ENCODE peak calls at places on chromosomes 3 and 15, in eight cellular contexts. One of them, this sample, is unnamed.

GRCh38 chr3:16494094-16494493 is 19.4 kb downstream of the RFTN1 start:
- DNase-seq in astrocyte: no peak
- DNase-seq in Karpas-422: no peak
- DNase-seq in sigmoid colon: no peak
- DNase-seq in CD8-positive, alpha-beta memory T cell: no peak
- DNase-seq in AG04450: no peak
- DNase-seq in heart right ventricle: no peak
- DNase-seq in GM23248: no peak
- DNase-seq in this sample: no peak

GRCh38 chr15:67762610-67763368 is 62.5 kb upstream of the SKOR1 start:
- DNase-seq in Karpas-422: no peak
- DNase-seq in sigmoid colon: no peak
- DNase-seq in AG04450: no peak
- DNase-seq in astrocyte: no peak
- DNase-seq in CD8-positive, alpha-beta memory T cell: no peak
- DNase-seq in heart right ventricle: no peak
- DNase-seq in GM23248: peak; percentile 76
- DNase-seq in this sample: no peak

GRCh38 chr3:49530231-49530630 is 24.0 kb upstream of the BSN start:
- DNase-seq in Karpas-422: no peak
- DNase-seq in CD8-positive, alpha-beta memory T cell: no peak
- DNase-seq in astrocyte: no peak
- DNase-seq in GM23248: no peak
- DNase-seq in AG04450: no peak
- DNase-seq in heart right ventricle: no peak
- DNase-seq in sigmoid colon: no peak
- DNase-seq in this sample: no peak

GRCh38 chr3:45499529-45499928 is 95.0 kb upstream of the LIMD1 start:
- DNase-seq in heart right ventricle: no peak
- DNase-seq in astrocyte: peak; percentile 34
- DNase-seq in CD8-positive, alpha-beta memory T cell: no peak
- DNase-seq in sigmoid colon: no peak
- DNase-seq in GM23248: peak; percentile 64
- DNase-seq in Karpas-422: peak; percentile 77
- DNase-seq in AG04450: no peak
- DNase-seq in this sample: no peak

GRCh38 chr3:32901005-32901932 is 50.2 kb upstream of the CCR4 start:
- DNase-seq in Karpas-422: no peak
- DNase-seq in AG04450: no peak
- DNase-seq in heart right ventricle: no peak
- DNase-seq in CD8-positive, alpha-beta memory T cell: no peak
- DNase-seq in GM23248: peak; percentile 31
- DNase-seq in sigmoid colon: no peak
- DNase-seq in astrocyte: no peak
- DNase-seq in this sample: no peak

GRCh38 chr3:72652395-72652794 is 195.8 kb downstream of the SHQ1 start:
- DNase-seq in astrocyte: no peak
- DNase-seq in heart right ventricle: no peak
- DNase-seq in sigmoid colon: no peak
- DNase-seq in AG04450: no peak
- DNase-seq in Karpas-422: no peak
- DNase-seq in CD8-positive, alpha-beta memory T cell: no peak
- DNase-seq in GM23248: no peak
- DNase-seq in this sample: no peak

GRCh38 chr3:105611304-105612192 is 244.8 kb downstream of the ALCAM start:
- DNase-seq in heart right ventricle: no peak
- DNase-seq in Karpas-422: no peak
- DNase-seq in sigmoid colon: no peak
- DNase-seq in astrocyte: no peak
- DNase-seq in AG04450: no peak
- DNase-seq in GM23248: no peak
- DNase-seq in CD8-positive, alpha-beta memory T cell: no peak
- DNase-seq in this sample: no peak

GRCh38 chr3:178078933-178079332 is 457.3 kb upstream of the KCNMB2 start:
- DNase-seq in AG04450: no peak
- DNase-seq in astrocyte: peak; percentile 86
- DNase-seq in Karpas-422: no peak
- DNase-seq in GM23248: peak; percentile 42
- DNase-seq in CD8-positive, alpha-beta memory T cell: no peak
- DNase-seq in heart right ventricle: no peak
- DNase-seq in sigmoid colon: no peak
- DNase-seq in this sample: no peak

GRCh38 chr15:76996526-76997401 is 1.8 kb downstream of the PSTPIP1 start:
- DNase-seq in astrocyte: peak; percentile 11
- DNase-seq in Karpas-422: no peak
- DNase-seq in heart right ventricle: peak; percentile 46
- DNase-seq in CD8-positive, alpha-beta memory T cell: peak; percentile 45
- DNase-seq in sigmoid colon: peak; percentile 65
- DNase-seq in GM23248: peak; percentile 77
- DNase-seq in AG04450: no peak
- DNase-seq in this sample: peak; percentile 71

DNA sequence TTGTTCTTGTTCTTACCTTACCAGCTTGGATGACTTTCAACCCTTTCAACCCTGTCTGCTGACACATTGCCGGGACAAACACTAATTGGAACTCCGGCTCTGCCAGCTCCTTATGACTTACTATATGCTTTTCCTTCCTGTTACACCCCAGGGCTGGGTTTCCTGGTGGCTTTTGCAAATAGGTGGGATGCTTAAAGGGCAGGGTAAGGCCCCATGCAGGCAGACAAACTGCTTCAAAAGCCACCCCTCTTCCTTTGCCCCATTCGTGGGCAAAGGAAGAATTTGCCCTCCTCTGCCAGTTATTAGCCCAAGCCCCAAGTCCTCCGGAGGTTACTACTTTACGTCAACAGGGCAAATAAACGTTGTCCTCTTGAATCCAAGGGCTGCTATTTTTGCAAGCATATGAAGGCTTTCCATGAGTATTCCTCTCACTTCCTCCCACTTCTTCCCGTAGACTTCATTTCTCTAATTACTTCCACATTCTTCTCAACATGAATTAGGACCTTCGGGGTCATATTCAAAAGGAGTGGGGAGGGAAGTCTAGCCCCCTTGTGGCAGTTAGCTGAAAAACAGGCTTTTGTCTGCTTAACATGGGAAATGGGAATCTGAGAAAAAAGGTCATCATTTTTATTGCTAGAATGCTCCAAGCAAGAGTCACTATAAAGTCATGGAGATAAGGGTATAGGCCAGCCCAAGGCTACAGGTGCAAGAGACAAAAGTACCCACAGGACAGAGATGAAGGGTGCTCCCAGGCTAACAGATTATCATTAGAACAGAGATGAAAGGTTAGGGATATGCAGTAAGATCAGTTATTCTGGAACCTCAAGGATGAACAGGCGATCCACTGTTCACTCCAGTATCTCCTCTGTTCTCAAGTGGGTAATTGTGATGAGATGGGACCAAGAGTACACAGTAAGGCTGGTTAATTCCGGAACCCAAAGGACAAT is 56.3 kb upstream of the FSTL1 start:
- DNase-seq in heart right ventricle: no peak
- DNase-seq in sigmoid colon: peak; percentile 68
- DNase-seq in AG04450: no peak
- DNase-seq in Karpas-422: peak; percentile 78
- DNase-seq in GM23248: peak; percentile 77
- DNase-seq in astrocyte: peak; percentile 36
- DNase-seq in CD8-positive, alpha-beta memory T cell: no peak
- DNase-seq in this sample: no peak
- H3K27ac ChIP-seq in heart right ventricle: peak overlapping the region; percentile 19
- H3K27ac ChIP-seq in sigmoid colon: no peak overlapping the region
- H3K27ac ChIP-seq in AG04450: no peak overlapping the region
- H3K27ac ChIP-seq in Karpas-422: no peak overlapping the region
- H3K27ac ChIP-seq in GM23248: peak overlapping the region; percentile 34
- H3K27ac ChIP-seq in astrocyte: no peak overlapping the region
- H3K27ac ChIP-seq in CD8-positive, alpha-beta memory T cell: no peak overlapping the region
- H3K27ac ChIP-seq in this sample: no peak overlapping the region

GRCh38 chr3:134430950-134431445 is 54.8 kb downstream of the ANAPC13 start:
- DNase-seq in Karpas-422: no peak
- DNase-seq in sigmoid colon: no peak
- DNase-seq in heart right ventricle: no peak
- DNase-seq in astrocyte: peak; percentile 55
- DNase-seq in GM23248: peak; percentile 39
- DNase-seq in AG04450: no peak
- DNase-seq in CD8-positive, alpha-beta memory T cell: no peak
- DNase-seq in this sample: no peak
- H3K4me3 ChIP-seq in Karpas-422: no peak overlapping the region
- H3K4me3 ChIP-seq in sigmoid colon: no peak overlapping the region
- H3K4me3 ChIP-seq in heart right ventricle: no peak overlapping the region
- H3K4me3 ChIP-seq in astrocyte: no peak overlapping the region
- H3K4me3 ChIP-seq in GM23248: no peak overlapping the region
- H3K4me3 ChIP-seq in AG04450: no peak overlapping the region
- H3K4me3 ChIP-seq in CD8-positive, alpha-beta memory T cell: no peak overlapping the region
- H3K4me3 ChIP-seq in this sample: no peak overlapping the region

GRCh38 chr3:100526613-100527346 is 34.4 kb downstream of the TMEM45A start:
- DNase-seq in CD8-positive, alpha-beta memory T cell: no peak
- DNase-seq in Karpas-422: no peak
- DNase-seq in heart right ventricle: no peak
- DNase-seq in AG04450: no peak
- DNase-seq in GM23248: no peak
- DNase-seq in astrocyte: no peak
- DNase-seq in sigmoid colon: no peak
- DNase-seq in this sample: no peak

GRCh38 chr3:100527347-100527735 is 34.9 kb downstream of the TMEM45A start:
- DNase-seq in heart right ventricle: no peak
- DNase-seq in CD8-positive, alpha-beta memory T cell: no peak
- DNase-seq in sigmoid colon: no peak
- DNase-seq in Karpas-422: no peak
- DNase-seq in astrocyte: no peak
- DNase-seq in GM23248: peak; percentile 19
- DNase-seq in AG04450: no peak
- DNase-seq in this sample: no peak

GRCh38 chr3:100522125-100522524 is 29.7 kb downstream of the TMEM45A start:
- DNase-seq in astrocyte: no peak
- DNase-seq in AG04450: no peak
- DNase-seq in CD8-positive, alpha-beta memory T cell: no peak
- DNase-seq in heart right ventricle: no peak
- DNase-seq in sigmoid colon: no peak
- DNase-seq in GM23248: no peak
- DNase-seq in Karpas-422: no peak
- DNase-seq in this sample: no peak

GRCh38 chr3:100523050-100523760 is 30.8 kb downstream of the TMEM45A start:
- DNase-seq in astrocyte: no peak
- DNase-seq in AG04450: no peak
- DNase-seq in sigmoid colon: no peak
- DNase-seq in heart right ventricle: no peak
- DNase-seq in GM23248: no peak
- DNase-seq in Karpas-422: no peak
- DNase-seq in CD8-positive, alpha-beta memory T cell: no peak
- DNase-seq in this sample: no peak

DNA sequence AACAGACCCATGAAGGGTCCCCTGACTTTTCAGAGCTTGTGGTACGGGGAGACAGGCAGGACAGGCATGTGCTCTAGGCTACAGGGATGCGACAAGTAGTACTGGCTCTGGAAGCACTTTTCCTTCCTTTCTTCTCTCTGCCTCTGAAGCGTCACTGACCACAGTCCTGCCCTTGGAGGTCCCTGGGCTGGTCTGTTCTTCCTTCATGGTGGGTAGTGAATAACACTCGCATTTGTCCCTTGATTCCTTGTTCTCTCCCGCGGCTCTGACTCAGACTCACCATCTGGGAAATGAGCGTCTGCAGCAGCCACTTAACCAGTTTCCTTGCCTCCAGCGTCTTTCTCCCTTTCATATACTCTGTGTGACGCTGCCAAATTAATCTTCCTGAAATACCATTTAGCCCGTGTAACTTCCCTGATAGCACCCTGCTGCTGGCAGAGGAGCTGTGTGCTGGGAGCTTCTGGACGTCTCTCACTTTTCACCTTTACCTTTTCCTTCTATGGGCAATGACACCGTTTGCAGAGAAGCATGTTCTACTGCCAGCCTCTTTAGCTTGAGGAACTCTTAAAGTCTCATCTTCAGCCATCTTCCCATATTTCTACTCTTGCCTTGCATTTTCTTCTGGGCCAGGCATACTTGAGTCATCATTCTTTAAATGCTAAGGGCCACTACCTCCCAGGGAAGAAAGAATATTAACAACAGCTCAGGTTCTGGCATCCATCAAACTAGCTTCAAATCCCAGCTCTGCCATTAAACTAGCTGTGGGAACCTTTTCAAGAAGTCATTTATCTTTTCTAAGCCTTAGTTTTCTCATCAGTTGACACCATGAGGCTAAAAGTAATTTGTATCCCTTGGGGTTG is 33.6 kb downstream of the TMEM45A start:
- DNase-seq in CD8-positive, alpha-beta memory T cell: no peak
- DNase-seq in Karpas-422: no peak
- DNase-seq in astrocyte: peak; percentile 98
- DNase-seq in AG04450: no peak
- DNase-seq in sigmoid colon: peak; percentile 70
- DNase-seq in GM23248: peak; percentile 98
- DNase-seq in heart right ventricle: no peak
- DNase-seq in this sample: no peak
- H3K27ac ChIP-seq in CD8-positive, alpha-beta memory T cell: no peak overlapping the region
- H3K27ac ChIP-seq in Karpas-422: no peak overlapping the region
- H3K27ac ChIP-seq in astrocyte: peak overlapping the region; percentile 94
- H3K27ac ChIP-seq in AG04450: peak overlapping the region; percentile 54
- H3K27ac ChIP-seq in sigmoid colon: peak overlapping the region; percentile 38
- H3K27ac ChIP-seq in GM23248: peak overlapping the region; percentile 92
- H3K27ac ChIP-seq in heart right ventricle: no peak overlapping the region
- H3K27ac ChIP-seq in this sample: no peak overlapping the region

DNA sequence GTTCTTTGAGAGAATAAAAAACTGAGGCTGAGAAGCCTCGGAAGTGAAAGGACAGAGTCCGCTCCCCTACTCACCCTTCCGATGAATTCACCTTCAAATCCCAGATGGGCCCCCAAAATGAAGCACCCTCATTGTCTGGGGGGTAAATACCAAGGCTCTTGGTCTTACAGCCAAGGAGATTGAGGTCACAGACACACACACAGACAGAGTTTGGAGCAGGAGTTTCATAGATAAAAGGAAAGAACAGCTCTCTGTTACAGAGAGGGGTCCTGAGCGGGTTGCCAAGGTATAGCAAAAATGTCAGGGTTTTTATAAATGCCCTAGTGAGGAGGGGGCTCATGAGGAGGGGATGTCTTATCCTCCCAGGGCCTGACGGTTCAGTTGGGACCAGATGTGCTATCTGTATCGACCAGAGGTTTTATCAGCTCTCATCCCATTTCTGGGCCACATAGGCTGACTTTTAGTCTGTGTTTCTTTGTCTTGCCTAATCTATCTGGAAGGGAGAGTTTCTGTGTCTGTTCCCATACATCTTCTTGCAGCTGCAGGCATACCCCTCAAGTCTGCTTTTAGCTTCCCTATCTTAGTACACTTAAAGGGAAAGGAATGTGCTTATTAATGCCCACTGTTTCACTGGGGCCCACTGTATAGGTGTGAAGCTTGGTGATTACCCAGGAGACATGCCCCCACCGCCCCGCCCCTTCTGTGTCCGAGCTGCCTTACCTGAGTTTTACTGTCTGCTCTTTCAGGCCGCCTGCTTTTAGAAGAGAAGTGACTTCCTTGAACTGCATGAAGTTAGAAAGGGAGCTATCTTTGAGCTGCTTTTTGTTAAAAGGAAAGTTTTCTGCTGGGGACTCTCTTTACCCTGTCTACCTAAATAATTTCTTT is 66.8 kb upstream of the ATP11B start:
- DNase-seq in CD8-positive, alpha-beta memory T cell: no peak
- DNase-seq in AG04450: no peak
- DNase-seq in heart right ventricle: no peak
- DNase-seq in sigmoid colon: no peak
- DNase-seq in astrocyte: no peak
- DNase-seq in Karpas-422: no peak
- DNase-seq in GM23248: no peak
- DNase-seq in this sample: no peak
- H3K4me3 ChIP-seq in CD8-positive, alpha-beta memory T cell: no peak overlapping the region
- H3K4me3 ChIP-seq in AG04450: no peak overlapping the region
- H3K4me3 ChIP-seq in heart right ventricle: no peak overlapping the region
- H3K4me3 ChIP-seq in sigmoid colon: no peak overlapping the region
- H3K4me3 ChIP-seq in astrocyte: no peak overlapping the region
- H3K4me3 ChIP-seq in Karpas-422: no peak overlapping the region
- H3K4me3 ChIP-seq in GM23248: peak overlapping the region; percentile 48
- H3K4me3 ChIP-seq in this sample: no peak overlapping the region